ENCODE peak calls at places on chromosomes 11 and 22, in six cellular contexts. I, J, P, R, Z and D are unnamed samples.

GRCh38 chr11:46254135-46254491 is 23.3 kb upstream of the CREB3L1 start:
- DNase-seq in I (no peak), J (peak; percentile 53), P (no peak), R (no peak), Z (no peak), D (no peak)

GRCh38 chr11:13029872-13030271 is 20.8 kb downstream of the RASSF10 start:
- DNase-seq in I (no peak), J (no peak), P (no peak), R (no peak), Z (no peak), D (no peak)

GRCh38 chr11:36512016-36512415 is 1.9 kb upstream of the TRAF6 start:
- DNase-seq in I (no peak), J (peak; percentile 58), P (no peak), R (no peak), Z (no peak), D (no peak)

GRCh38 chr22:44182591-44183588 is 2.2 kb downstream of the PARVG start:
- DNase-seq in I (peak; percentile 49), J (no peak), P (no peak), R (no peak), Z (no peak), D (no peak)

GRCh38 chr11:118827118-118827517 is 36.2 kb upstream of the DDX6 start:
- DNase-seq in I (no peak), J (no peak), P (no peak), R (no peak), Z (no peak), D (no peak)

GRCh38 chr11:72869845-72870244 is 55.6 kb downstream of the ATG16L2 start:
- DNase-seq in I (no peak), J (no peak), P (no peak), R (no peak), Z (no peak), D (no peak)

GRCh38 chr11:1650034-1650917 is 20.7 kb downstream of the KRTAP5-5 start:
- DNase-seq in I (no peak), J (no peak), P (no peak), R (no peak), Z (no peak), D (no peak)

GRCh38 chr11:12222099-12222751 is 111.8 kb downstream of the MICAL2 start:
- DNase-seq in I (no peak), J (peak; percentile 35), P (peak; percentile 32), R (no peak), Z (no peak), D (no peak)

GRCh38 chr11:122271167-122271566 is 155.2 kb upstream of the BLID start:
- DNase-seq in I (no peak), J (no peak), P (no peak), R (no peak), Z (no peak), D (no peak)

GRCh38 chr11:120904116-120904515 is 119.8 kb upstream of the TBCEL start:
- DNase-seq in I (no peak), J (no peak), P (no peak), R (no peak), Z (no peak), D (no peak)

GRCh38 chr11:124676386-124676785 is 2.7 kb downstream of the SPA17 start:
- DNase-seq in I (no peak), J (no peak), P (no peak), R (no peak), Z (no peak), D (no peak)

GRCh38 chr22:41324818-41325528 is 23.6 kb downstream of the ZC3H7B start:
- DNase-seq in I (no peak), J (no peak), P (no peak), R (no peak), Z (no peak), D (no peak)

GRCh38 chr11:2158291-2158737 is 2.7 kb downstream of the INS start:
- DNase-seq in I (no peak), J (no peak), P (no peak), R (no peak), Z (no peak), D (no peak)

GRCh38 chr11:18352581-18352980 is 30.2 kb downstream of the GTF2H1 start:
- DNase-seq in I (no peak), J (no peak), P (no peak), R (no peak), Z (no peak), D (no peak)

GRCh38 chr11:123561046-123561781 is 93.2 kb downstream of the SCN3B start:
- DNase-seq in I (no peak), J (peak; percentile 7), P (no peak), R (no peak), Z (no peak), D (no peak)

GRCh38 chr11:111447931-111448330 is 64.3 kb downstream of the BTG4 start:
- DNase-seq in I (no peak), J (no peak), P (no peak), R (no peak), Z (no peak), D (no peak)

GRCh38 chr11:68038226-68038717 is 553 bp upstream of the TCIRG1 start:
- DNase-seq in I (no peak), J (peak; percentile 93), P (peak; percentile 60), R (no peak), Z (no peak), D (no peak)

GRCh38 chr11:69352715-69353325 is 58.9 kb downstream of the MYEOV start:
- DNase-seq in I (no peak), J (no peak), P (no peak), R (peak; percentile 34), Z (no peak), D (no peak)

GRCh38 chr11:100878474-100878873 is 191.4 kb downstream of the ARHGAP42 start:
- DNase-seq in I (no peak), J (no peak), P (no peak), R (no peak), Z (no peak), D (no peak)

GRCh38 chr22:49112176-49112575 is 715.5 kb downstream of the BRD1 start:
- DNase-seq in I (no peak), J (no peak), P (no peak), R (no peak), Z (no peak), D (no peak)

GRCh38 chr11:21810650-21811049 is 382.2 kb upstream of the ANO5 start:
- DNase-seq in I (no peak), J (peak; percentile 16), P (no peak), R (no peak), Z (no peak), D (no peak)

GRCh38 chr22:46052801-46053562 is 76.0 kb upstream of the WNT7B start:
- DNase-seq in I (no peak), J (no peak), P (no peak), R (no peak), Z (no peak), D (no peak)

GRCh38 chr11:27991731-27992130 is 116.2 kb downstream of the KIF18A start:
- DNase-seq in I (no peak), J (peak; percentile 33), P (no peak), R (no peak), Z (no peak), D (no peak)

GRCh38 chr22:19290400-19291217 is 910 bp downstream of the CLTCL1 start:
- DNase-seq in I (no peak), J (peak; percentile 10), P (peak; percentile 69), R (no peak), Z (no peak), D (no peak)
- TF ChIP-seq POLR2A in I (no peak), J (no peak), P (no peak), R (no peak), Z (no peak), D (no peak)

GRCh38 chr11:70423523-70424505 is 25.5 kb downstream of the CTTN start:
- DNase-seq in I (peak; percentile 71), J (peak; percentile 50), P (peak; percentile 70), R (no peak), Z (peak; percentile 44), D (peak; percentile 58)
- TF ChIP-seq TAF1 in I (no peak), J (no peak), P (no peak), R (no peak), Z (no peak), D (no peak)

DNA sequence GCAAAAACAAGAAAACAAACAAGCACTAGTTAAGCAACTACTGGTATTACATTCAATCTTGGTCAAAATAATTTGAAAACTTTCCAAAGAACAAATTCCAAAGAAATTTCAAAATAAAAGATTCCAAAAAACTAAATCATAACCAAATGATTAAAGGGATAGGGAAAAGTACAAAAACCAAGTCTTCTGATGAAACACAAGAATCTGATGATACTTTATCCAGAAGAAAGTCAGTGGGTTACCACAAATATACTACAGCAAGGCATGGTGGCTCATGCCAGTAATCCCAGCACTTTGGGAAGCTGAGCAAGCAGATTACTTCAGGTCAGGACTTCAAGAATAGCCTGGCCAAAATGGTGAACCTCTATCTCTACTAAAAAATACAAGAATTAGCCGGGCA is 59.1 kb downstream of the NUP98 start:
- DNase-seq in I (no peak), J (no peak), P (no peak), R (no peak), Z (no peak), D (no peak)
- TF ChIP-seq POLR2AphosphoS5 in I (no peak), J (no peak), P (no peak), R (no peak), Z (no peak), D (no peak)

GRCh38 chr22:38707346-38707745 is 1.6 kb downstream of the GTPBP1 start:
- DNase-seq in I (no peak), J (peak; percentile 80), P (no peak), R (no peak), Z (no peak), D (no peak)
- TF ChIP-seq POLR2A in I (no peak), J (no peak), P (no peak), R (no peak), Z (no peak), D (no peak)

DNA sequence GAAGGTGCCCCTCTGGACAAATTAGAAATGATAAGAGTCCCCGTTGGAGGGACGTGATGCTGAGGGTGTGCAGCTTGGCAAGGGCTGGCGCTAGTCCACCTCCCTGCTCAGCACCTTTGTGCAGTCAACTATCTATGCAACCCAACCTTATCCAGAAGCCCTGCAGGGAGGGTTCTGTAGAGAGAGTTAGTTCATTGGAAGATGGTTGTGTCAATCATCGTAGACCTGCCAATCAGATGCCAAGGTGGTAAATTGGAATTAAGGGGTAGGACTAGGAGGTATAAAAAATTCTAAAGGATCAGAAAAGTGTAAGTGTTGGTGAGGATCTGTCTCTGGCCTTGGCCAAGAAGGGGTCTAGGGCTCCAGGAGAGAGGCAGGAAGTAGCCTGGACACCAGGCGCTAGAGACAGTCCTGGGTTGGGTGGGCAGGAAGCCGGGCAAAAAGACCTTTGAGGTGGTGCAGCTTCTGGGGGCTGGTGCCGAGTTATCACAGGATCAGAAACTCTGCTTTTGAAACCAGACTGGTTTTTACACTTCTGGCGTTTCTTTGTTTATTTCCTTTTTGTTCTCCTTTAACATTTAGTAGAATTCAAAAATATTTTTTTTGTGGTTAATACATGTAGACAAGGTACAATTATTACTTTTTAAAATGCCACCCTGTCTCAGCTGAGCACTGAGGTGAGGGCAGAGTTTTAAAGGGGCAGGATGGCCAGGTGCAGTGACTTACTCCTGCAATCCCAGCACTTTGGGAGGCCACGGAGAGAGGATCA is 1.6 kb downstream of the C1QTNF6 start:
- DNase-seq in I (peak; percentile 71), J (peak; percentile 64), P (peak; percentile 80), R (peak; percentile 68), Z (peak; percentile 55), D (peak; percentile 65)
- TF ChIP-seq TAF1 in I (no peak), J (no peak), P (no peak), R (no peak), Z (no peak), D (no peak)